ENCODE peak calls at places on chromosomes 12 and 14, in four cellular contexts. One of them, this sample, is unnamed.

GRCh38 chr12:53726342-53726741 is 910 bp downstream of the CALCOCO1 start:
- DNase-seq in left colon: no peak
- DNase-seq in mucosa of gallbladder: no peak
- DNase-seq in heart left ventricle: no peak
- DNase-seq in this sample: no peak

GRCh38 chr14:91369628-91370445 is 47.8 kb downstream of the CCDC88C start:
- DNase-seq in mucosa of gallbladder: no peak
- DNase-seq in left colon: no peak
- DNase-seq in heart left ventricle: no peak
- DNase-seq in this sample: no peak

GRCh38 chr12:116916714-116917114 is 6.0 kb downstream of the FBXW8 start:
- DNase-seq in heart left ventricle: peak; percentile 43
- DNase-seq in mucosa of gallbladder: peak; percentile 16
- DNase-seq in left colon: peak; percentile 38
- DNase-seq in this sample: no peak

GRCh38 chr12:127677537-127678131 is 589.3 kb upstream of the TMEM132C start:
- DNase-seq in left colon: no peak
- DNase-seq in mucosa of gallbladder: peak; percentile 70
- DNase-seq in heart left ventricle: peak; percentile 35
- DNase-seq in this sample: peak; percentile 65

GRCh38 chr12:121960541-121960940 is 42.1 kb downstream of the CFAP251 start:
- DNase-seq in heart left ventricle: no peak
- DNase-seq in left colon: no peak
- DNase-seq in mucosa of gallbladder: no peak
- DNase-seq in this sample: no peak

GRCh38 chr14:73953731-73954130 is 3.6 kb downstream of the COQ6 start:
- DNase-seq in left colon: no peak
- DNase-seq in heart left ventricle: no peak
- DNase-seq in mucosa of gallbladder: no peak
- DNase-seq in this sample: no peak

GRCh38 chr14:89787525-89787924 is 167.0 kb downstream of the EFCAB11 start:
- DNase-seq in heart left ventricle: no peak
- DNase-seq in mucosa of gallbladder: no peak
- DNase-seq in left colon: no peak
- DNase-seq in this sample: no peak

GRCh38 chr14:104665663-104666522 is 23.5 kb upstream of the INF2 start:
- DNase-seq in heart left ventricle: no peak
- DNase-seq in left colon: no peak
- DNase-seq in mucosa of gallbladder: no peak
- DNase-seq in this sample: no peak

GRCh38 chr14:55781046-55781445 is 201.0 kb downstream of the KTN1 start:
- DNase-seq in left colon: no peak
- DNase-seq in mucosa of gallbladder: no peak
- DNase-seq in heart left ventricle: no peak
- DNase-seq in this sample: no peak

GRCh38 chr14:84785997-84786396 is 743.9 kb upstream of the FLRT2 start:
- DNase-seq in heart left ventricle: no peak
- DNase-seq in mucosa of gallbladder: no peak
- DNase-seq in left colon: no peak
- DNase-seq in this sample: no peak

This sample was measured in NCI-H1105.